ENCODE peak calls at places on chromosomes 11 and 22, in eight cellular contexts. O is psoas muscle; T is kidney; L is breast epithelium; H is iPS DF 6.9; F is naive thymus-derived CD4-positive, alpha-beta T cell; Q is brain microvascular endothelial cell; X is cardiac muscle cell. C is an unnamed sample. For H3K36me3, the result is how much of the 10 kb centered on the place peaks cover.

GRCh38 chr11:122983438-122984185 is 2.0 kb upstream of the BSX start:
- DNase-seq in X (no peak), O (no peak), T (no peak), L (no peak), H (no peak), Q (no peak), F (no peak), C (no peak)

GRCh38 chr11:47616726-47617416 is 22.7 kb upstream of the C1QTNF4 start:
- DNase-seq in H (peak), L (no peak), F (no peak), X (peak), Q (peak), O (no peak), T (no peak), C (no peak)

GRCh38 chr11:20368441-20368840 is 4.9 kb downstream of the HTATIP2 start:
- DNase-seq in H (no peak), X (no peak), T (no peak), Q (no peak), F (no peak), L (no peak), O (no peak), C (no peak)

GRCh38 chr11:66492161-66492865 is 12.1 kb downstream of the DPP3 start:
- DNase-seq in Q (no peak), L (no peak), F (no peak), T (no peak), X (no peak), O (peak), H (no peak), C (no peak)

GRCh38 chr11:116930177-116930576 is 92.8 kb upstream of the APOA1 start:
- DNase-seq in T (no peak), O (no peak), L (no peak), Q (peak), F (peak), H (peak), X (peak), C (no peak)

GRCh38 chr11:101914349-101914736 is 467 bp upstream of the CEP126 start:
- DNase-seq in H (no peak), T (no peak), X (peak), L (no peak), Q (no peak), O (no peak), F (no peak), C (no peak)

GRCh38 chr11:57324154-57324885 is 432 bp downstream of the TNKS1BP1 start:
- DNase-seq in X (peak), H (no peak), T (peak), F (peak), O (peak), L (no peak), Q (peak), C (no peak)

GRCh38 chr11:67022961-67023956 is at the start of gene SYT12:
- DNase-seq in T (peak), L (no peak), Q (no peak), X (peak), O (no peak), F (no peak), H (no peak), C (no peak)

GRCh38 chr11:16217631-16218030 is 138.7 kb downstream of the SOX6 start:
- DNase-seq in X (no peak), L (no peak), Q (no peak), F (no peak), T (no peak), H (no peak), O (no peak), C (no peak)

GRCh38 chr11:69481393-69481844 is at the start of gene LINC01488:
- DNase-seq in L (no peak), T (peak), X (no peak), O (peak), F (no peak), Q (no peak), H (no peak), C (no peak)

GRCh38 chr11:131668867-131669780 is 298.7 kb downstream of the NTM start:
- DNase-seq in L (peak), F (peak), Q (peak), H (no peak), X (peak), O (no peak), T (no peak), C (no peak)

GRCh38 chr11:79227732-79228416 is 213.0 kb downstream of the TENM4 start:
- DNase-seq in Q (no peak), O (no peak), H (no peak), X (no peak), T (no peak), F (no peak), L (no peak), C (no peak)

GRCh38 chr11:40247023-40247422 is 1212.4 kb downstream of the LRRC4C start:
- DNase-seq in L (no peak), T (no peak), O (no peak), H (no peak), X (no peak), F (no peak), Q (no peak), C (no peak)

GRCh38 chr22:20652582-20652981 is 121.3 kb upstream of the SERPIND1 start:
- DNase-seq in T (no peak), L (no peak), F (no peak), H (no peak), O (no peak), X (no peak), Q (no peak), C (no peak)

GRCh38 chr11:118488480-118489109 is 38.7 kb upstream of the TTC36 start:
- DNase-seq in F (peak), Q (peak), T (no peak), L (peak), X (peak), O (peak), H (peak), C (peak)

DNA sequence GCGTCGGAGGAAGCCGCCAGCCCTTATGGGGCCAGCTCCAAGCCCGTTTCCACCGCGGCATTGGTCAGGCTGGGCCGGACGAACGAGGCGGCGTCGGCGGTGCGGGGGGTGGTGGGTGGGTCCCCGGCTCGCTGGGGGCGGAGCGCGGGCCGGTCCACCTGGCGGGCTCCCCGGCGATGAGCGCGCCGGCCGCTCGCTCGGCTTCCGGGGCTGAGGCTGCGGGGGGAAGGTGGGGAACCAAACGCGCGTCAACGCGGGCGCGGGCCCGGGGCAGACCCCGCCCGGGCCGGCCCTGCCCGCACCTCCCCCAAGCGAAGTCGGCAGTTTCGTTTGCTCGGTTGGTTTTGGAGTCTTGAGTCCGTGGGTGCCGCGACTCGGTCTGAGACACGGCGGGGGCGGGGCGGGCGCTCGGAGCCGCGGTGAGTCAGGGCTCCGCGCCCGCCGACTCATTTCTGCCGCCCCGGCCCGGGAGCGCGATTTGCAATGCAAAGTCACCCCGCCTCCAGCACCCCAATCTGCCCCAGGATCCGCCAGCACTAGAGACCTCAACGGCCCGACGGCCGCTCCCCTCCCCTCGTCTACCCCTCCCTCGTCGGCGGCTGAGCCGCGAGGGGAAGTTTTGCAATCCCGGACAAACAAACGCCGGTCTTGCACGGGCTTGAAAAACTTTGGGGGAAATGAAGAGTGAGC is 1.3 kb downstream of the ASCL2 start:
- DNase-seq in T (peak), L (peak), O (peak), H (no peak), Q (no peak), F (peak), X (peak), C (no peak)
- H3K27ac ChIP-seq in T (no peak), L (peak), O (no peak), H (no peak), Q (no peak), F (no peak), X (no peak), C (no peak)

DNA sequence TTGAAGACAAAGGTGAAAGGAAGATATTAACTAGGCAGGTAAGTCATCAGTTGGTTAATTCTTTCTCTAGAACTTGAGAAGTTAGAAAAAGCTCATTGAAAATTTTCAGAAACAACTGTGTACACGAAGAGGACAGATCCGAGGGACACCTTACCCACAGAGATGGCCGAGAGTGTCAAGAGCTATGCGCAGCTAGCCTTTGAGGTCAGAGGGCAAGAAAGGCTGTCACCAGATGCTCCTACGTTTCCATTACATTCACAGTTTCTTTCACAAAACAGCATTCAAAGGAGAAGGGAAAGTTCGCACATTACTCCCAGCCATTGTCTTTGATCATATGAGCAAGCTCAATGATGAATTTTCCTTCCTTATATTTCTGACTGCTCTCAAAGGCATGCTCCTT is 34.8 kb downstream of the YPEL1 start:
- DNase-seq in T (no peak), L (no peak), H (no peak), O (no peak), F (no peak), Q (no peak), X (no peak), C (no peak)
- H3K36me3 ChIP-seq in T (under half), L (under half), H (under half), O (under half), F (under half), Q (under half), X (under half), C (under half)

DNA sequence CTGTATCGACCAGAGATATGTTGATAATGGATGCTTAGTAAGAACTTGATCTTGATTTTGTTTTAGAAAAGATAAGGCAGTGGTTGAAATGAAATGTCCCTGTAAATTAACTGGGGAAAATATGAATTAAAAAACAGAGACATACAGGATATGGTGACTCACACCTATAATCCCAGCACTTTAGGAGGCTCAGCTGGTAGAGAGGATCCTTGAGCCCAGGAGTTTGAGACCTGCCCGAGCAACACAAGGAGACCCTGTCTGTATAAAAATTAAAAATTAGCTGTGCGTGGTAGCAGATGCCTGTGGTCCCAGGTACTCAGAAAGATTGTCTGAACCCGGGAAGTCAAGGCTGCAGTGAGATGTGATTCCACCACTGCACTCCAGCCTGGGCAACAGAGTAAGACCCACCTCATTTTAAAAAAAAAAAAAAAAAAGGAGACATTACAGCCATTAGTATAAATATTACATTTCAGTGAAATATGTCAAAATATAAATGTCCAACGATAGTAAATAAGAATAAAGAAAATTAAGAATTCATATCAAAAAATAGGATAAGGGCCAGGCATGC is 4.6 kb downstream of the PICALM start:
- DNase-seq in X (no peak), Q (no peak), L (no peak), F (no peak), H (no peak), O (no peak), T (no peak), C (no peak)
- H3K27ac ChIP-seq in X (no peak), Q (peak), L (peak), F (no peak), H (no peak), O (peak), T (no peak), C (no peak)

DNA sequence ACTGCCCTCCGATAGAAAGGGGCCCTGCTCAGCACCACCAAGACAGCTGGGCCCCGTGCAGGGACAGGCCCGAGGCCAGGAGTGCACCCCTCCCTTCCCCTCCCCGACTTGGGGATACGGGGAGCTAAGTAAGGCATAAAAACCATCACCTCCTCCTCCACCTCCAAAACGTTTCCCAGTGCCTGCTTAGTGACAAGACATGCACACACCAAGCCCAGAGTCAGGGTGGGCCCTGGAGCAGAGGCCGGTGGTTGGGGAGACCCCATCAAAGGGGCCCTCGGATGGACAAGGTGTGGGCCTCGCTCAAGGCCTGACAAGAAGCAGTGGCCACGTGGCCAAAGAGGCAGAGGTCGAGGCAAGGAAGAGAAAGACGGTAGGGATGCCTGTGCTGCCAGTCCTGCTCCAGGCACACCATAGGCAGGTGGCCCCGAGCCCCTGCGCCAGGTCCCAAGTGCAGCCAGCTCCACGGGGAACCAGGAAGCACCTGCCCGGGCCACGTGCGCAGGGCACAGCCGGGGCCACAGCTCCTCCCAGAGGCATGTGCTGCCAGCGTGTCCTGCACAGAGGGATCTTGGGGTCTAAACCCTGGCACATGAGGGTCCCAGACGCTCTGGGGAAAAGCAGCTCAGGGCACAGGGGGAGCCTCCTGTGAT is 53.0 kb downstream of the BRD1 start:
- DNase-seq in O (peak), Q (no peak), T (peak), F (no peak), L (no peak), X (no peak), H (no peak), C (no peak)
- H3K36me3 ChIP-seq in O (under half), Q (under half), T (under half), F (under half), L (under half), X (under half), H (under half), C (half or more)

C was measured in SK-N-MC.